ENCODE peak calls at places on chromosomes 1 and 21, in four cellular contexts. F, L, J and Q are unnamed samples.

GRCh38 chr1:116067564-116067887 is 43.7 kb upstream of the MAB21L3 start:
- DNase-seq in L (no peak), F (peak), J (no peak), Q (peak)

GRCh38 chr1:11052839-11053757 is 6.1 kb upstream of the MASP2 start:
- DNase-seq in L (no peak), F (no peak), J (no peak), Q (no peak)

GRCh38 chr1:217270121-217270520 is 360.8 kb downstream of the GPATCH2 start:
- DNase-seq in L (no peak), F (no peak), J (no peak), Q (no peak)

GRCh38 chr1:152654110-152654509 is 9.1 kb upstream of the LCE2D start:
- DNase-seq in F (peak), L (peak), J (peak), Q (peak)

GRCh38 chr1:183804382-183804781 is 538 bp upstream of the RGL1 start:
- DNase-seq in F (no peak), J (no peak), L (no peak), Q (no peak)

GRCh38 chr1:154812911-154813816 is 56.9 kb downstream of the KCNN3 start:
- DNase-seq in L (no peak), J (no peak), F (peak), Q (no peak)

GRCh38 chr1:167562697-167563096 is 9.1 kb upstream of the CREG1 start:
- DNase-seq in F (peak), J (no peak), L (no peak), Q (no peak)

GRCh38 chr1:201999625-202000238 is 10.7 kb upstream of the ELF3 start:
- DNase-seq in F (peak), J (no peak), L (no peak), Q (no peak)

GRCh38 chr1:223856386-223856785 is 10.6 kb upstream of the TP53BP2 start:
- DNase-seq in F (no peak), L (no peak), J (no peak), Q (no peak)

GRCh38 chr1:55129194-55129728 is 85.9 kb downstream of the USP24 start:
- DNase-seq in F (peak), L (peak), J (no peak), Q (no peak)

GRCh38 chr1:151990856-151991198 is 2.8 kb downstream of the S100A10 start:
- DNase-seq in L (peak), F (peak), J (peak), Q (no peak)

GRCh38 chr1:183025782-183026774 is 2.9 kb downstream of the LAMC1 start:
- DNase-seq in L (no peak), J (no peak), F (no peak), Q (no peak)

GRCh38 chr1:9242338-9242969 is 7.9 kb downstream of the H6PD start:
- DNase-seq in F (peak), L (peak), J (peak), Q (no peak)

GRCh38 chr1:102834688-102835320 is 273.5 kb downstream of the COL11A1 start:
- DNase-seq in L (no peak), J (no peak), F (no peak), Q (no peak)

GRCh38 chr1:55064861-55065263 is 25.5 kb downstream of the PCSK9 start:
- DNase-seq in L (peak), J (no peak), F (peak), Q (peak)

GRCh38 chr1:24743404-24744211 is 1.6 kb upstream of the CLIC4 start:
- DNase-seq in F (peak), J (no peak), L (no peak), Q (peak)

GRCh38 chr1:225840223-225840610 is 30.3 kb downstream of the EPHX1 start:
- DNase-seq in F (no peak), J (no peak), L (no peak), Q (no peak)

GRCh38 chr1:52426391-52426790 is 22.0 kb downstream of the PRPF38A start:
- DNase-seq in F (peak), J (no peak), L (no peak), Q (no peak)

GRCh38 chr21:41726058-41726558 is 40.7 kb downstream of the RIPK4 start:
- DNase-seq in L (no peak), F (no peak), J (no peak), Q (no peak)

GRCh38 chr1:228968841-228969606 is 233.7 kb downstream of the RHOU start:
- DNase-seq in F (no peak), L (no peak), J (no peak), Q (no peak)

GRCh38 chr21:44687671-44688070 is 5.7 kb upstream of the KRTAP12-1 start:
- DNase-seq in J (no peak), F (no peak), L (peak), Q (no peak)

GRCh38 chr1:211928993-211929637 is 98.6 kb upstream of the LPGAT1 start:
- DNase-seq in L (peak), F (peak), J (peak), Q (no peak)

GRCh38 chr1:77832889-77833288 is 53.4 kb downstream of the MIGA1 start:
- DNase-seq in F (peak), L (no peak), J (no peak), Q (peak)

GRCh38 chr21:37767984-37768383 is 148.3 kb downstream of the KCNJ6 start:
- DNase-seq in L (no peak), F (no peak), J (no peak), Q (no peak)

GRCh38 chr1:58496042-58496441 is 50.5 kb downstream of the OMA1 start:
- DNase-seq in J (no peak), L (no peak), F (no peak), Q (no peak)

GRCh38 chr21:38440746-38441145 is 57.5 kb downstream of the ERG start:
- DNase-seq in F (peak), L (no peak), J (no peak), Q (peak)

GRCh38 chr1:198134252-198134651 is 22.5 kb upstream of the NEK7 start:
- DNase-seq in J (no peak), L (no peak), F (no peak), Q (no peak)

GRCh38 chr1:200526709-200527612 is 93.6 kb downstream of the KIF14 start:
- DNase-seq in L (no peak), F (no peak), J (no peak), Q (no peak)

GRCh38 chr21:41895643-41896493 is 16.7 kb upstream of the PRDM15 start:
- DNase-seq in F (no peak), J (no peak), L (no peak), Q (no peak)

GRCh38 chr1:76494807-76495206 is 372.5 kb upstream of the ST6GALNAC5 start:
- DNase-seq in F (peak), L (no peak), J (no peak), Q (peak)

GRCh38 chr21:39633770-39634181 is 21.0 kb downstream of the B3GALT5 start:
- DNase-seq in J (no peak), F (peak), L (no peak), Q (peak)

GRCh38 chr1:59096501-59096900 is 200.4 kb upstream of the FGGY start:
- DNase-seq in L (no peak), J (no peak), F (no peak), Q (no peak)

GRCh38 chr1:116568925-116569490 is 1.8 kb downstream of the CD58 start:
- DNase-seq in F (no peak), J (no peak), L (no peak), Q (no peak)

GRCh38 chr21:46195595-46196195 is 11.4 kb upstream of the SPATC1L start:
- DNase-seq in F (no peak), J (no peak), L (no peak), Q (no peak)

GRCh38 chr1:225449261-225449660 is 21.4 kb upstream of the LBR start:
- DNase-seq in J (peak), L (peak), F (no peak), Q (no peak)

GRCh38 chr1:94327001-94327685 is 89.8 kb upstream of the ARHGAP29 start:
- DNase-seq in J (peak), F (peak), L (peak), Q (peak)